ENCODE peak calls at places on chromosomes 7 and 10, in eight cellular contexts. Q is fibroblast of lung, A is breast epithelium, M is colonic mucosa, R is body of pancreas, O is left ventricle myocardium inferior, C is neuronal stem cell, Z is mucosa of descending colon. T is an unnamed sample.

GRCh38 chr7:1693991-1694524 is 24.0 kb downstream of the ELFN1 start:
- DNase-seq in Q (peak; percentile 31), A (no peak), M (no peak), R (no peak), O (peak; percentile 20), C (peak; percentile 88), Z (no peak), T (no peak)

GRCh38 chr10:94194256-94194655 is 168.5 kb downstream of the NOC3L start:
- DNase-seq in Q (peak; percentile 50), A (no peak), M (no peak), R (no peak), O (no peak), C (no peak), Z (no peak), T (no peak)

GRCh38 chr10:110226926-110227641 is 19.7 kb downstream of the MXI1 start:
- DNase-seq in Q (no peak), A (no peak), M (peak; percentile 83), R (peak; percentile 82), O (peak; percentile 78), C (no peak), Z (peak; percentile 89), T (peak; percentile 60)

GRCh38 chr7:151017953-151018420 is 6.3 kb downstream of the ATG9B start:
- DNase-seq in Q (peak; percentile 31), A (peak; percentile 30), M (peak; percentile 79), R (peak; percentile 54), O (peak; percentile 67), C (peak; percentile 79), Z (peak; percentile 79), T (peak; percentile 41)

GRCh38 chr7:155533827-155534690 is 12.3 kb downstream of the CNPY1 start:
- DNase-seq in Q (peak; percentile 7), A (no peak), M (no peak), R (no peak), O (no peak), C (peak; percentile 65), Z (no peak), T (no peak)

GRCh38 chr10:108899686-108900085 is 1023.6 kb downstream of the XPNPEP1 start:
- DNase-seq in Q (no peak), A (no peak), M (no peak), R (no peak), O (no peak), C (no peak), Z (no peak), T (no peak)

GRCh38 chr10:33116293-33116697 is 158.3 kb upstream of the ITGB1 start:
- DNase-seq in Q (peak; percentile 78), A (no peak), M (no peak), R (peak; percentile 33), O (no peak), C (peak; percentile 40), Z (no peak), T (no peak)

GRCh38 chr10:30645340-30645827 is 15.8 kb upstream of the LYZL2 start:
- DNase-seq in Q (peak; percentile 27), A (no peak), M (no peak), R (peak; percentile 3), O (peak; percentile 38), C (peak; percentile 24), Z (no peak), T (no peak)

GRCh38 chr7:93948106-93948505 is 26.6 kb downstream of the GNG11 start:
- DNase-seq in Q (peak; percentile 26), A (no peak), M (no peak), R (no peak), O (no peak), C (no peak), Z (no peak), T (no peak)

GRCh38 chr10:112389147-112389822 is 15.4 kb downstream of the ACSL5 start:
- DNase-seq in Q (peak; percentile 5), A (no peak), M (peak; percentile 48), R (peak; percentile 41), O (no peak), C (no peak), Z (no peak), T (no peak)

GRCh38 chr10:11515596-11516418 is 95.6 kb downstream of the USP6NL start:
- DNase-seq in Q (peak; percentile 79), A (peak; percentile 46), M (peak; percentile 46), R (peak; percentile 76), O (no peak), C (no peak), Z (no peak), T (peak; percentile 39)

GRCh38 chr10:70684841-70685457 is 12.6 kb downstream of the ADAMTS14 start:
- DNase-seq in Q (no peak), A (no peak), M (no peak), R (no peak), O (no peak), C (no peak), Z (no peak), T (no peak)

GRCh38 chr7:65509368-65510186 is 135.9 kb downstream of the ZNF92 start:
- DNase-seq in Q (no peak), A (no peak), M (no peak), R (no peak), O (peak; percentile 7), C (peak; percentile 15), Z (peak; percentile 37), T (no peak)

GRCh38 chr7:149690688-149691446 is 82.5 kb downstream of the ZNF467 start:
- DNase-seq in Q (peak; percentile 75), A (peak; percentile 34), M (peak; percentile 29), R (peak; percentile 46), O (peak; percentile 17), C (no peak), Z (no peak), T (no peak)

DNA sequence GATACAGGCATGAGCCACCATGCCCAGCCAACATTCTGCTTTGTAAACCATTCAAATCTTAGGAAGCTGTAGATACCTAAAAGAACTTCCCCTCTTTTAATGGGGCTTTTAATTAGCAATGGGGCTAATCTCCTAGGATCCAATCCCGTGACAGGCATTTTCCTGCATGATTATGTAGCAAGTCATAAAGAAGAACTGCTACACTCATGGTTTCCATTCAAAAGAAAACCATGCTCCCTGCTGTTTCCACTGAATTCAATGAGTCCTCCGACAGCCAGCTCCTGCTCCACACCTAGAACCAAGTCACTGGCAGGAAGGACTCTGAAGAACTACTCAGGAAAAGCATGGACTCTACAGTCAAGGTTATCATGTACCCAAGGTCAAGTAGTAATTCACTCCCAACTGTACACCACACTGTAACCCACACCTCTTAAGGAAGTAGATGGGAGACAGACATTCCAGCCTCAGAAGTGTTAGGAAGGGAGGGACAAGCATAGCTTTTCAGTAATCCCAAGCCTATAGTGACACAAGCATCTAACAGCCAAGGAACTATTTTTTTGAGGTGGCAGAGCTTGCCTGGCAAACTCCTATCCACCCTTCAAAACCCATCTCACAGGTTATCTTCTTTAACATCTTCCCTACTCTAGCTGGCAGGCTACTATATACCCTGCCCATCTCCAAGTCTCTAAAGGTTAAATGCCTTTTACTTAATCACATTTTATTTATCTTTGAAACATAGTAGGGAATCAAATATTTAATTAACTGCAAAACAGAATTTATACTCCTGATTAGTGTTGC is 47.5 kb downstream of the CTBP2 start:
- DNase-seq in Q (no peak), A (no peak), M (no peak), R (no peak), O (no peak), C (no peak), Z (no peak), T (no peak)
- H3K4me1 ChIP-seq in Q (peaks cover 3% of the 10 kb centered on the region), A (peaks cover 36% of the 10 kb centered on the region), M (no peaks in the 10 kb centered on the region), R (peaks cover 68% of the 10 kb centered on the region), O (peaks cover 68% of the 10 kb centered on the region), C (no peaks in the 10 kb centered on the region), Z (peaks cover 2% of the 10 kb centered on the region), T (peaks cover 17% of the 10 kb centered on the region)

GRCh38 chr10:69651362-69651761 is 21.3 kb downstream of the FAM241B start:
- DNase-seq in Q (no peak), A (no peak), M (no peak), R (no peak), O (no peak), C (no peak), Z (no peak), T (no peak)
- H3K4me3 ChIP-seq in Q (no peak overlapping the region), A (no peak overlapping the region), M (no peak overlapping the region), R (no peak overlapping the region), O (no peak overlapping the region), C (no peak overlapping the region), Z (no peak overlapping the region), T (no peak overlapping the region)

DNA sequence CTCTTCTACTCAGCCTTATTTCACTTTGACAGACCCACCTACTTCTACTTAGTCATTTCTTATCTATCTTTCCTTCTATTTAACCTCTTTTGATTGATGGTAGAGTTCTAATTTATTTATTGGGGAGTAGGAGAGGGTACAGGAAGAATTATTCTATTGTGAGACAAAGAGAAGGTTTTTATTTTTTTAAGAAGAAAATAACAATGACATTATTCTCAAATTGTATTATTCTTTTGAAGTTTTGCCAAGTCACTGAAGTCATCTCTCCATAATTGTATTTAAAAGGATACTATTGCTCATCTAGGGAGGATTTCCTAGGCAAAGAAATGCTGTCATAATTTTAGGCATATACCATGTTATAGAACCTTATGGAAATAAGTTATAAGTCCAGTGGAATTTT is 52.7 kb downstream of the ITGB8 start:
- DNase-seq in Q (no peak), A (no peak), M (no peak), R (no peak), O (no peak), C (no peak), Z (no peak), T (no peak)
- H3K4me1 ChIP-seq in Q (no peaks in the 10 kb centered on the region), A (no peaks in the 10 kb centered on the region), M (no peaks in the 10 kb centered on the region), R (peaks cover 8% of the 10 kb centered on the region), O (no peaks in the 10 kb centered on the region), C (peaks cover 3% of the 10 kb centered on the region), Z (no peaks in the 10 kb centered on the region), T (no peaks in the 10 kb centered on the region)

GRCh38 chr7:24907311-24907886 is 72.6 kb downstream of the OSBPL3 start:
- DNase-seq in Q (peak; percentile 40), A (no peak), M (no peak), R (no peak), O (no peak), C (no peak), Z (no peak), T (no peak)
- H3K4me3 ChIP-seq in Q (no peak overlapping the region), A (no peak overlapping the region), M (no peak overlapping the region), R (no peak overlapping the region), O (no peak overlapping the region), C (no peak overlapping the region), Z (no peak overlapping the region), T (no peak overlapping the region)

GRCh38 chr10:7818295-7819125 is at the start of gene TAF3:
- DNase-seq in Q (peak; percentile 79), A (peak; percentile 81), M (peak; percentile 94), R (peak; percentile 93), O (peak; percentile 92), C (peak; percentile 82), Z (peak; percentile 96), T (peak; percentile 86)
- H3K4me1 ChIP-seq in Q (peaks cover 3% of the 10 kb centered on the region), A (no peaks in the 10 kb centered on the region), M (no peaks in the 10 kb centered on the region), R (peaks cover 26% of the 10 kb centered on the region), O (peaks cover 39% of the 10 kb centered on the region), C (peaks cover 3% of the 10 kb centered on the region), Z (peaks cover 4% of the 10 kb centered on the region), T (no peaks in the 10 kb centered on the region)

DNA sequence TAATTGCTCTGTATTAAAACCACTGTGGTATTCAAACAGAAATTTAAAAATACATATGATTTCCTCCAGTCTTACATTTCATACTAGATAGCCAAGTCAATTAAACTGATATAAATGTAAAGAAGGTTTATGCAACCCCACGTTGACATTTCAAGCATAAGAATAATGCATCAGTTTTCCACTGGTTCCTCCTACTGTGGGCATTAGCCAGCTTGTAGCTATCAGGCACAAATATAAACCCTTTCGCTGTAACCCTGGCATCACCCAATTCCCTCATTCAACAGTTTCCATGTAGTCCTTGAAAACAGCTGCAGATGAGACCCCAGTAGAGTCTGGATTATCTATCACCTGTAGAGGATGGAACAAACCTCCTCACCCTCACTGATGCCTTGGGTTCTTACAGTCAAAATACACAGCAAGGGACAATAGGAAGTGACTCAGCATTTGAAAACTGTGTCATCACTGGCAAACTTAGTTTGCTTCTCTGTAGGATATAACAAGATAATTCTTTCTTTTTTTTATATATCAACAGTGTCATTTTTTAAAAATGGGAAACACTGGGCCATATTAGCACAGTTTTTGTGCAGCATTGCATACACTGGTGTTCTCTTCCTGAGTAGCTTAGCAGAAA is 113.0 kb downstream of the PDE1C start:
- DNase-seq in Q (no peak), A (no peak), M (no peak), R (no peak), O (no peak), C (no peak), Z (no peak), T (no peak)
- H3K4me3 ChIP-seq in Q (no peak overlapping the region), A (no peak overlapping the region), M (no peak overlapping the region), R (no peak overlapping the region), O (no peak overlapping the region), C (no peak overlapping the region), Z (no peak overlapping the region), T (no peak overlapping the region)